ENCODE peak calls at places on chromosomes 3 and 15, in four cellular contexts. One of them, this sample, is unnamed.

GRCh38 chr15:56056626-56057025 is 63.2 kb upstream of the NEDD4 start:
- DNase-seq in K562: no peak
- DNase-seq in HEK293T: no peak
- DNase-seq in GM12878: no peak
- DNase-seq in this sample: no peak

GRCh38 chr15:89021224-89021623 is 67.0 kb upstream of the ABHD2 start:
- DNase-seq in HEK293T: no peak
- DNase-seq in GM12878: no peak
- DNase-seq in K562: no peak
- DNase-seq in this sample: no peak

GRCh38 chr3:129039271-129040038 is 21.1 kb upstream of the GP9 start:
- DNase-seq in GM12878: no peak
- DNase-seq in K562: no peak
- DNase-seq in HEK293T: no peak
- DNase-seq in this sample: no peak

GRCh38 chr15:40821195-40821594 is 7.3 kb downstream of the PPP1R14D start:
- DNase-seq in K562: no peak
- DNase-seq in GM12878: no peak
- DNase-seq in HEK293T: no peak
- DNase-seq in this sample: no peak

GRCh38 chr15:26628879-26629529 is 143.9 kb downstream of the GABRB3 start:
- DNase-seq in K562: peak; percentile 86
- DNase-seq in HEK293T: peak; percentile 66
- DNase-seq in GM12878: no peak
- DNase-seq in this sample: no peak

GRCh38 chr15:57288926-57289650 is 87.2 kb upstream of the CGNL1 start:
- DNase-seq in GM12878: no peak
- DNase-seq in HEK293T: no peak
- DNase-seq in K562: no peak
- DNase-seq in this sample: no peak

GRCh38 chr15:79635149-79635771 is 203.1 kb downstream of the MINAR1 start:
- DNase-seq in HEK293T: no peak
- DNase-seq in K562: no peak
- DNase-seq in GM12878: no peak
- DNase-seq in this sample: peak; percentile 57

GRCh38 chr3:43032646-43033628 is 53.8 kb downstream of the GASK1A start:
- DNase-seq in GM12878: no peak
- DNase-seq in HEK293T: no peak
- DNase-seq in K562: no peak
- DNase-seq in this sample: no peak

GRCh38 chr15:43517354-43518072 is at the start of gene MAP1A:
- DNase-seq in HEK293T: peak; percentile 46
- DNase-seq in GM12878: no peak
- DNase-seq in K562: peak; percentile 88
- DNase-seq in this sample: no peak

GRCh38 chr3:79297242-79297641 is 470.6 kb downstream of the ROBO1 start:
- DNase-seq in HEK293T: peak; percentile 4
- DNase-seq in GM12878: no peak
- DNase-seq in K562: no peak
- DNase-seq in this sample: peak; percentile 51

DNA sequence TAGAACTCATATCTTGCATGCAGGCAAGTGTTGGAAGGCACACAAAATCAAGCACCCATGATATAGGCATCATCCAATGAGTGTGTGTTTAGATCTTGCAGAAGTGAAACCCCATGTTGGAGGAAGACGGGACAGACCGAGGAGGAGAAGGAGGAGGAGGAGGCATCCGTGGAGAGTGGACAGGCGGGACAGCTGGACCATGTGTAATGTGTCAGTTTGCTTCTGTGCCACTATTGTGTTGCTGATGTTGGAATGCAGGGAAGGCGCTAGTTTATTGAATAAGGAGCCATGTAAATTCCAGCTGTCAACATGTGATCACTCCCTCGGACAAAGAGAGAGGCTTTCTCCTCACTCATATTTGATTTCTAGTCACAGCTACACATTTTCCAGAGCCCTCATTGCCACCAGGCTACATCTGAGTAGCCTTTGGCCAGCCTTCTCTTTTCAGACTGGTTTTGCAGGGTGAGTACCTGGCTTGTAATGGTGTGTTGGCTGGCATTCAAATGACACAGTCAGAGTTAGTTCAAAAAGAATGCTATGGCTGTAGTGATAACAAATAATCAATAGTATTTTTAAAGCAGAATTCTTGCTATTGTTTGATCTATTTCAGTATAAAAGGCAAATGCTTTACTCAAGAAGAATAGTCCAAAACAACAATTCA is 1037.6 kb upstream of the NR2F2 start:
- DNase-seq in GM12878: no peak
- DNase-seq in K562: no peak
- DNase-seq in HEK293T: no peak
- DNase-seq in this sample: no peak
- TF ChIP-seq FOXK2 in GM12878: no peak
- TF ChIP-seq FOXK2 in K562: no peak
- TF ChIP-seq FOXK2 in HEK293T: no peak
- TF ChIP-seq FOXK2 in this sample: no peak

DNA sequence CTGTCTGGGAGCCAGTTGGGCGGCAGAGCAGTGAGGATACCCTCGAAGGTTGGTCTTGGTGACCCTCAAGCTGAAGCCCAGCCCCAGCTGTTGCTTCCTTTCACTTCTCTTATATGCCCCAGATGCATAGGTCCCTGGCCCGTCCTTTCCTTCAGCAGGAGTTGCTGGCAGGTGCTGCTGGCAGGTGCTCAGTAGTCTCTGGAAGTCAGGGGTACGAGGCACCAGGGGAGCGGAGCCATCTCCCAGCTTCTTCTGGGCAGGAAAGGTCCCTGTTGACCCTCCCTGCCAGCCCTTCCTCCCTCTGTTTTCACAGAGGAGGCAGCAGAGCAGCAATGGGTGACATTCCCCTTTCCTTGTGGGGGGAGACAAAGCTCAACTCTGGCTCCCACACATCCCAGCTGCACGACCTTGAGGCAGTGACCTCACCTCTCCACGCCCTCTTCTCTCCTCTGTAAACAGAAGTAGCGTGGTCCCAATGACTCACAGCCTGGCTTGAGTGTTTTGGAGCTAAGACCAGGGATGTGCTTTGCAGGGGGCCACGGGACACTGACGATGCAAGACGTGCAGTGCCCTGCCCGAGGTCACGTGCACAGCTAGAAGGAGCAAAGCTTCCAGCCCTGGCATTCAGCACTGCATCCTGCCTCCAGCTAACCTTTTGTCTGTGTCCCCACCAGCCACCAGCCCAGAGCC is 49.6 kb downstream of the SLC6A6 start:
- DNase-seq in K562: no peak
- DNase-seq in HEK293T: peak; percentile 27
- DNase-seq in GM12878: no peak
- DNase-seq in this sample: peak; percentile 76
- TF ChIP-seq FOXK2 in K562: no peak
- TF ChIP-seq FOXK2 in HEK293T: no peak
- TF ChIP-seq FOXK2 in GM12878: no peak
- TF ChIP-seq FOXK2 in this sample: no peak

DNA sequence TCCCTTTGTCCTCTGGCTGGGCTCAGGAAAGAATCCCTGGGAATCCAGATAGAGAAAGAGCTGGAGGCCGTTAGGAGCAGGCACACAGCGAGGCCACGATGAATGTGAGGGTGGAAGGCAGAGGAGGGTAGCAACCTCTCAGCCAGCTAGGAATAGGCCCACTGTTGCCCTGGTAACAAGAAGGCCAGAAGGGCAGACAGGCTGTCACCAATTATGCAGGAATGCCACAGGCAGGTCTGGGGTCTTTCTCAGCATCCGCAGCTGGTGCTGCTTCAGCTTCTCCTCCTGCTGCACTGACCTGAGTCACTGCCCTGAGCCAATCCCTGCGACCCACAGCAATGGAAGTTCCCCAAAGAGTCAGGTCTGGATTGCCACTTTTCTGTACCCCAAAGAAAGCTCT is 62.8 kb upstream of the C3orf80 start:
- DNase-seq in GM12878: no peak
- DNase-seq in HEK293T: no peak
- DNase-seq in K562: no peak
- DNase-seq in this sample: no peak
- TF ChIP-seq FOXK2 in GM12878: no peak
- TF ChIP-seq FOXK2 in HEK293T: no peak
- TF ChIP-seq FOXK2 in K562: no peak
- TF ChIP-seq FOXK2 in this sample: no peak

GRCh38 chr3:63706321-63707085 is 54.0 kb downstream of the SNTN start:
- DNase-seq in GM12878: no peak
- DNase-seq in K562: no peak
- DNase-seq in HEK293T: no peak
- DNase-seq in this sample: no peak
- TF ChIP-seq FOXK2 in GM12878: no peak
- TF ChIP-seq FOXK2 in K562: no peak
- TF ChIP-seq FOXK2 in HEK293T: no peak
- TF ChIP-seq FOXK2 in this sample: no peak

DNA sequence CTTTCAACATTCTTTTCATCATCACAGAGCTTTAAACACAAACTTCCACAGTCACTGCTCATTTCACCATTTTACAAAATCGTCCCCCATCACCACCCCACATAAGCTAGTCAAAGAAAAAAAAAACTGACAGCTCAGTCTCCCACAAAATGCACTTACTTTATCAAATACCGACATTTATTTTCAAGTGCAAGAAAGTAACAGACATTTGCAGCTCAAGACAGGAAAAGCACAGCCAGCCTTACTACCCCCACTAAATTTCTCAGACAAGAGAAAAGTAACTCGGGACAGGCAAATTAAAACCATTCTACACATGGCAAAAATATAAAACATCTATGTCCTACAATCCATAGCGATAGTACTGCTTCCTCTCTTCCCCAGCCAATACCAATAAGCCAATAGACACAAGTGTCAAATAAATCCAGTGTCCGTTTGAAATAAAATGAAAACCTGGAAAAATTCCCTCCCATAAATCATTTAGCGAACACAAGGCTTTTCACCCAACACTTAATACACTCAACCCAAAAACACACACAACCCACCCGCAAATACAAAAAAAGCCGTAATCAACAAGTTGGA is 402.3 kb downstream of the SHQ1 start:
- DNase-seq in K562: no peak
- DNase-seq in GM12878: no peak
- DNase-seq in HEK293T: no peak
- DNase-seq in this sample: no peak
- TF ChIP-seq FOXK2 in K562: no peak
- TF ChIP-seq FOXK2 in GM12878: no peak
- TF ChIP-seq FOXK2 in HEK293T: no peak
- TF ChIP-seq FOXK2 in this sample: no peak

DNA sequence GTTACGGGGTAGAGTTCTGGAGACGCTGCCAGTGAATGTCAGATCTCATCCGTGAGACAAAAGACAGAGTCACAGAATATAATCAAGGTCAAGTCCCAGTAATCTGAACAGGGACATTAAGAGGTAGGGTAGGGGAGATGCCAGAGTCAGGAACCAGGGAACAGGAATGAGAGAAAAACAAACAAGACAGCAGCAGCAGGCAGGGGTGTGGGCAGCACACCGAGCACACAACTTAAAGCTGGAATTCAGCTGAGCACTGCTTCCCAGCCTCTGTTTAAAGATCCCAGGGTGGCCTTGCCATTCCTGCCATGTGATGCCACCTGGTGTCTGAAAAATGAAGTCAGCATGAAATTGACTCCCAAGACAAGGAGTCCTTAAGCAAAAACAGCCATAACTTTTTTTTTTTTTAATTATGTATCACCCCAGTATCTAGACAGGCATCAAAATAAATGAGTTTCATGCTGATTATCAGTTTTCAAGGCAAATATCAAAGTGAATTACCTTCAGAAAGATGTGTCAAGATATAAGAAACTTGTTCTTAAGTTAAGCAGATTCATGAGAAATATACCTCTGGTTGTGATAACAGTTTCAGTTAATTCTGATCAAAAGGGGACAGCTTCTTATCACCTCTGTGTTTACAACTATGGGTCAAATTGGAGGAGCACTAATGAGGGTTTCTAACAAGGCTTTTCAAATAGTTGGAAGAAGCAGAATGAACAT is 203.7 kb downstream of the SLC9A9 start:
- DNase-seq in GM12878: peak; percentile 26
- DNase-seq in HEK293T: peak; percentile 73
- DNase-seq in K562: peak; percentile 18
- DNase-seq in this sample: peak; percentile 22
- TF ChIP-seq FOXK2 in GM12878: no peak
- TF ChIP-seq FOXK2 in HEK293T: no peak
- TF ChIP-seq FOXK2 in K562: no peak
- TF ChIP-seq FOXK2 in this sample: no peak

GRCh38 chr3:182644800-182645433 is 148.4 kb upstream of the ATP11B start:
- DNase-seq in GM12878: no peak
- DNase-seq in HEK293T: no peak
- DNase-seq in K562: no peak
- DNase-seq in this sample: no peak

GRCh38 chr3:182651461-182651860 is 141.8 kb upstream of the ATP11B start:
- DNase-seq in GM12878: no peak
- DNase-seq in HEK293T: no peak
- DNase-seq in K562: no peak
- DNase-seq in this sample: peak; percentile 58

GRCh38 chr3:182650568-182651128 is 142.7 kb upstream of the ATP11B start:
- DNase-seq in K562: no peak
- DNase-seq in GM12878: no peak
- DNase-seq in HEK293T: no peak
- DNase-seq in this sample: no peak
- TF ChIP-seq FOXK2 in K562: no peak
- TF ChIP-seq FOXK2 in GM12878: no peak
- TF ChIP-seq FOXK2 in HEK293T: no peak
- TF ChIP-seq FOXK2 in this sample: no peak

GRCh38 chr3:51957520-51958205 is 2.5 kb downstream of the GPR62 start:
- DNase-seq in HEK293T: no peak
- DNase-seq in K562: no peak
- DNase-seq in GM12878: no peak
- DNase-seq in this sample: no peak

GRCh38 chr3:51954120-51954519 is 1.1 kb upstream of the GPR62 start:
- DNase-seq in HEK293T: no peak
- DNase-seq in GM12878: no peak
- DNase-seq in K562: no peak
- DNase-seq in this sample: no peak

GRCh38 chr3:51954713-51955112 is 468 bp upstream of the GPR62 start:
- DNase-seq in GM12878: no peak
- DNase-seq in HEK293T: no peak
- DNase-seq in K562: no peak
- DNase-seq in this sample: no peak

GRCh38 chr3:51955175-51955892 is at the start of gene GPR62:
- DNase-seq in GM12878: no peak
- DNase-seq in K562: no peak
- DNase-seq in HEK293T: no peak
- DNase-seq in this sample: no peak

GRCh38 chr3:51955893-51956770 is 951 bp downstream of the GPR62 start:
- DNase-seq in GM12878: no peak
- DNase-seq in HEK293T: no peak
- DNase-seq in K562: no peak
- DNase-seq in this sample: no peak
- TF ChIP-seq FOXK2 in GM12878: no peak
- TF ChIP-seq FOXK2 in HEK293T: no peak
- TF ChIP-seq FOXK2 in K562: no peak
- TF ChIP-seq FOXK2 in this sample: no peak

DNA sequence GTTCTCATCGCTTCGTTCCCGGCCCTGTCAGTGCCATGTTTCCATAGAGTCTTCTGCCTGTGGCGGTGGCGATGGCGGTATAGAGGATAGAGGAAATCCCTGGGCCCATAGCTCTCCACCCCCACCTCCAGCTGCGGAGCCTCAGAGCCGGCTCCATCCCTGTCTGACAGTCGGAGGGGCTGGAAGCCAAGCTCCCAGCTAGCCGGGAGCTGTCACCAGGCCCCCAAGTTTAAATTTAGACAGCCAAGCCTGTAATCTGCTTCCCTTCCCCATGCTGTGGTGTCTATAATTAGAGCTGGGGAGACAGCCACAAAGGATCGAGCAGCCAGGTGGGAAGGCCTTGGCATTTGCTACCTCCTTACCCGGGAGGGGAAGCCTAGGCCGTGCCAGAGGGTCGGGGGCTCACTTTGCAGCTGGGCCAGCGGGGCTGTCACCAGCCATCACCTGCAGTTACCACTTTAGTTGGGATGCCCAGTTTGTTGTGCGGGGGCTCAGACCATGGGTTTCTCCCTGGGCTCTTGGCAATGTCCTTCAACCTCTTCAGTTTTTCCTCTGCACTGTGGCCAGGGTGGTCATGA is 56.3 kb upstream of the SEC13 start:
- DNase-seq in GM12878: no peak
- DNase-seq in K562: no peak
- DNase-seq in HEK293T: no peak
- DNase-seq in this sample: no peak
- TF ChIP-seq FOXK2 in GM12878: no peak
- TF ChIP-seq FOXK2 in K562: no peak
- TF ChIP-seq FOXK2 in HEK293T: no peak
- TF ChIP-seq FOXK2 in this sample: no peak